ENCODE peak calls at places on chromosomes 6 and 20, in seven cellular contexts. One of them, this sample, is unnamed.

GRCh38 chr20:32034581-32035397 is 17.3 kb upstream of the HCK start:
- DNase-seq in activated T-helper 1 cell treated with anti-CD3 and anti-CD28 coated beads, Interleukin-12 subunit alpha, Interleukin-12 subunit beta, Interleukin-2, Interleukin-4 antibody, amounts not matched to agents 30 ng/mL and 10 ng/mL and 1 ng/mL, durations not matched to agents 14 hours and 24 hours and 36 hours: no peak
- DNase-seq in activated CD4-positive, alpha-beta T cell treated with anti-CD3 and anti-CD28 coated beads, Interleukin-2, amount 50 U/mL, for 1 hour: no peak
- DNase-seq in NCI-H226: no peak
- DNase-seq in DMS79 treated with DMSO at 0.1 percent for 48 hours: no peak
- DNase-seq in amniotic stem cell: no peak
- DNase-seq in pons: no peak
- DNase-seq in this sample: no peak

GRCh38 chr6:125886914-125887313 is 69.7 kb upstream of the HINT3 start:
- DNase-seq in activated CD4-positive, alpha-beta T cell treated with anti-CD3 and anti-CD28 coated beads, Interleukin-2, amount 50 U/mL, for 1 hour: no peak
- DNase-seq in NCI-H226: no peak
- DNase-seq in amniotic stem cell: no peak
- DNase-seq in pons: no peak
- DNase-seq in activated T-helper 1 cell treated with anti-CD3 and anti-CD28 coated beads, Interleukin-12 subunit alpha, Interleukin-12 subunit beta, Interleukin-2, Interleukin-4 antibody, amounts not matched to agents 30 ng/mL and 10 ng/mL and 1 ng/mL, durations not matched to agents 14 hours and 24 hours and 36 hours: no peak
- DNase-seq in DMS79 treated with DMSO at 0.1 percent for 48 hours: no peak
- DNase-seq in this sample: no peak

GRCh38 chr20:46004813-46005505 is 3.7 kb upstream of the MMP9 start:
- DNase-seq in activated T-helper 1 cell treated with anti-CD3 and anti-CD28 coated beads, Interleukin-12 subunit alpha, Interleukin-12 subunit beta, Interleukin-2, Interleukin-4 antibody, amounts not matched to agents 30 ng/mL and 10 ng/mL and 1 ng/mL, durations not matched to agents 14 hours and 24 hours and 36 hours: peak; percentile 44
- DNase-seq in activated CD4-positive, alpha-beta T cell treated with anti-CD3 and anti-CD28 coated beads, Interleukin-2, amount 50 U/mL, for 1 hour: no peak
- DNase-seq in pons: peak; percentile 81
- DNase-seq in amniotic stem cell: no peak
- DNase-seq in DMS79 treated with DMSO at 0.1 percent for 48 hours: no peak
- DNase-seq in NCI-H226: peak; percentile 12
- DNase-seq in this sample: no peak

GRCh38 chr6:164109770-164110140 is 695.2 kb downstream of the QKI start:
- DNase-seq in NCI-H226: no peak
- DNase-seq in activated CD4-positive, alpha-beta T cell treated with anti-CD3 and anti-CD28 coated beads, Interleukin-2, amount 50 U/mL, for 1 hour: no peak
- DNase-seq in DMS79 treated with DMSO at 0.1 percent for 48 hours: no peak
- DNase-seq in activated T-helper 1 cell treated with anti-CD3 and anti-CD28 coated beads, Interleukin-12 subunit alpha, Interleukin-12 subunit beta, Interleukin-2, Interleukin-4 antibody, amounts not matched to agents 30 ng/mL and 10 ng/mL and 1 ng/mL, durations not matched to agents 14 hours and 24 hours and 36 hours: no peak
- DNase-seq in amniotic stem cell: no peak
- DNase-seq in pons: no peak
- DNase-seq in this sample: no peak

GRCh38 chr6:132768051-132768517 is 10.4 kb upstream of the VNN2 start:
- DNase-seq in activated CD4-positive, alpha-beta T cell treated with anti-CD3 and anti-CD28 coated beads, Interleukin-2, amount 50 U/mL, for 1 hour: no peak
- DNase-seq in NCI-H226: no peak
- DNase-seq in pons: peak; percentile 48
- DNase-seq in amniotic stem cell: no peak
- DNase-seq in activated T-helper 1 cell treated with anti-CD3 and anti-CD28 coated beads, Interleukin-12 subunit alpha, Interleukin-12 subunit beta, Interleukin-2, Interleukin-4 antibody, amounts not matched to agents 30 ng/mL and 10 ng/mL and 1 ng/mL, durations not matched to agents 14 hours and 24 hours and 36 hours: no peak
- DNase-seq in DMS79 treated with DMSO at 0.1 percent for 48 hours: no peak
- DNase-seq in this sample: peak; percentile 14

GRCh38 chr20:44134897-44135810 is 51.8 kb downstream of the JPH2 start:
- DNase-seq in activated T-helper 1 cell treated with anti-CD3 and anti-CD28 coated beads, Interleukin-12 subunit alpha, Interleukin-12 subunit beta, Interleukin-2, Interleukin-4 antibody, amounts not matched to agents 30 ng/mL and 10 ng/mL and 1 ng/mL, durations not matched to agents 14 hours and 24 hours and 36 hours: no peak
- DNase-seq in NCI-H226: no peak
- DNase-seq in DMS79 treated with DMSO at 0.1 percent for 48 hours: no peak
- DNase-seq in amniotic stem cell: no peak
- DNase-seq in pons: no peak
- DNase-seq in activated CD4-positive, alpha-beta T cell treated with anti-CD3 and anti-CD28 coated beads, Interleukin-2, amount 50 U/mL, for 1 hour: no peak
- DNase-seq in this sample: no peak

GRCh38 chr6:106927531-106928398 is 46.8 kb downstream of the CD24 start:
- DNase-seq in DMS79 treated with DMSO at 0.1 percent for 48 hours: no peak
- DNase-seq in NCI-H226: peak; percentile 49
- DNase-seq in pons: no peak
- DNase-seq in activated CD4-positive, alpha-beta T cell treated with anti-CD3 and anti-CD28 coated beads, Interleukin-2, amount 50 U/mL, for 1 hour: peak; percentile 7
- DNase-seq in activated T-helper 1 cell treated with anti-CD3 and anti-CD28 coated beads, Interleukin-12 subunit alpha, Interleukin-12 subunit beta, Interleukin-2, Interleukin-4 antibody, amounts not matched to agents 30 ng/mL and 10 ng/mL and 1 ng/mL, durations not matched to agents 14 hours and 24 hours and 36 hours: no peak
- DNase-seq in amniotic stem cell: no peak
- DNase-seq in this sample: no peak

GRCh38 chr20:63089051-63089907 is 82.5 kb upstream of the BHLHE23 start:
- DNase-seq in activated CD4-positive, alpha-beta T cell treated with anti-CD3 and anti-CD28 coated beads, Interleukin-2, amount 50 U/mL, for 1 hour: no peak
- DNase-seq in activated T-helper 1 cell treated with anti-CD3 and anti-CD28 coated beads, Interleukin-12 subunit alpha, Interleukin-12 subunit beta, Interleukin-2, Interleukin-4 antibody, amounts not matched to agents 30 ng/mL and 10 ng/mL and 1 ng/mL, durations not matched to agents 14 hours and 24 hours and 36 hours: no peak
- DNase-seq in NCI-H226: no peak
- DNase-seq in DMS79 treated with DMSO at 0.1 percent for 48 hours: no peak
- DNase-seq in amniotic stem cell: no peak
- DNase-seq in pons: no peak
- DNase-seq in this sample: no peak

GRCh38 chr20:63643966-63644365 is 9.3 kb downstream of the STMN3 start:
- DNase-seq in activated CD4-positive, alpha-beta T cell treated with anti-CD3 and anti-CD28 coated beads, Interleukin-2, amount 50 U/mL, for 1 hour: no peak
- DNase-seq in pons: no peak
- DNase-seq in amniotic stem cell: no peak
- DNase-seq in DMS79 treated with DMSO at 0.1 percent for 48 hours: no peak
- DNase-seq in activated T-helper 1 cell treated with anti-CD3 and anti-CD28 coated beads, Interleukin-12 subunit alpha, Interleukin-12 subunit beta, Interleukin-2, Interleukin-4 antibody, amounts not matched to agents 30 ng/mL and 10 ng/mL and 1 ng/mL, durations not matched to agents 14 hours and 24 hours and 36 hours: no peak
- DNase-seq in NCI-H226: no peak
- DNase-seq in this sample: no peak

GRCh38 chr6:167760979-167761793 is 65.5 kb upstream of the AFDN start:
- DNase-seq in amniotic stem cell: no peak
- DNase-seq in pons: peak; percentile 40
- DNase-seq in NCI-H226: peak; percentile 83
- DNase-seq in DMS79 treated with DMSO at 0.1 percent for 48 hours: no peak
- DNase-seq in activated CD4-positive, alpha-beta T cell treated with anti-CD3 and anti-CD28 coated beads, Interleukin-2, amount 50 U/mL, for 1 hour: no peak
- DNase-seq in activated T-helper 1 cell treated with anti-CD3 and anti-CD28 coated beads, Interleukin-12 subunit alpha, Interleukin-12 subunit beta, Interleukin-2, Interleukin-4 antibody, amounts not matched to agents 30 ng/mL and 10 ng/mL and 1 ng/mL, durations not matched to agents 14 hours and 24 hours and 36 hours: no peak
- DNase-seq in this sample: no peak

GRCh38 chr6:114024746-114025145 is 53.8 kb upstream of the HDAC2 start:
- DNase-seq in amniotic stem cell: no peak
- DNase-seq in NCI-H226: no peak
- DNase-seq in DMS79 treated with DMSO at 0.1 percent for 48 hours: no peak
- DNase-seq in activated T-helper 1 cell treated with anti-CD3 and anti-CD28 coated beads, Interleukin-12 subunit alpha, Interleukin-12 subunit beta, Interleukin-2, Interleukin-4 antibody, amounts not matched to agents 30 ng/mL and 10 ng/mL and 1 ng/mL, durations not matched to agents 14 hours and 24 hours and 36 hours: no peak
- DNase-seq in activated CD4-positive, alpha-beta T cell treated with anti-CD3 and anti-CD28 coated beads, Interleukin-2, amount 50 U/mL, for 1 hour: no peak
- DNase-seq in pons: no peak
- DNase-seq in this sample: no peak

GRCh38 chr6:36245572-36246031 is 24.3 kb upstream of the PNPLA1 start:
- DNase-seq in pons: no peak
- DNase-seq in activated CD4-positive, alpha-beta T cell treated with anti-CD3 and anti-CD28 coated beads, Interleukin-2, amount 50 U/mL, for 1 hour: no peak
- DNase-seq in amniotic stem cell: no peak
- DNase-seq in DMS79 treated with DMSO at 0.1 percent for 48 hours: no peak
- DNase-seq in NCI-H226: no peak
- DNase-seq in activated T-helper 1 cell treated with anti-CD3 and anti-CD28 coated beads, Interleukin-12 subunit alpha, Interleukin-12 subunit beta, Interleukin-2, Interleukin-4 antibody, amounts not matched to agents 30 ng/mL and 10 ng/mL and 1 ng/mL, durations not matched to agents 14 hours and 24 hours and 36 hours: no peak
- DNase-seq in this sample: no peak

This sample was measured in central memory CD8-positive, alpha-beta T cell.